ENCODE peak calls at places on chromosome 16, in five cellular contexts. L is fibroblast of mammary gland, W is HL-60, Z is H9, P is RWPE2. I is an unnamed sample.

GRCh38 chr16:1152123-1152638 is 725 bp upstream of the CACNA1H start:
- DNase-seq in L (no peak), W (no peak), Z (peak; percentile 65), P (no peak), I (no peak)

GRCh38 chr16:73251608-73252007 is 203.7 kb upstream of the ZFHX3 start:
- DNase-seq in L (no peak), W (no peak), Z (no peak), P (no peak), I (no peak)

GRCh38 chr16:61792194-61792904 is 243.9 kb downstream of the CDH8 start:
- DNase-seq in L (peak; percentile 56), W (no peak), Z (no peak), P (no peak), I (no peak)

GRCh38 chr16:741986-742629 is 1.3 kb upstream of the CIAO3 start:
- DNase-seq in L (no peak), W (no peak), Z (no peak), P (no peak), I (no peak)

GRCh38 chr16:68033101-68033500 is 10.0 kb downstream of the DUS2 start:
- DNase-seq in L (no peak), W (no peak), Z (no peak), P (no peak), I (no peak)

GRCh38 chr16:82425661-82426060 is 201.1 kb upstream of the CDH13 start:
- DNase-seq in L (peak; percentile 0), W (no peak), Z (no peak), P (no peak), I (no peak)

GRCh38 chr16:11389083-11389482 is 43.8 kb downstream of the RMI2 start:
- DNase-seq in L (no peak), W (no peak), Z (no peak), P (no peak), I (no peak)

GRCh38 chr16:49504023-49504364 is 130.4 kb downstream of the C16orf78 start:
- DNase-seq in L (no peak), W (no peak), Z (no peak), P (no peak), I (no peak)

GRCh38 chr16:799948-800833 is at the start of gene GNG13:
- DNase-seq in L (no peak), W (no peak), Z (peak; percentile 74), P (no peak), I (no peak)

GRCh38 chr16:49679085-49679484 is 176.8 kb downstream of the ZNF423 start:
- DNase-seq in L (no peak), W (no peak), Z (no peak), P (no peak), I (no peak)

GRCh38 chr16:31129568-31130335 is 5.8 kb downstream of the PRSS8 start:
- DNase-seq in L (peak; percentile 61), W (peak; percentile 57), Z (no peak), P (peak; percentile 41), I (peak; percentile 72)
- TF ChIP-seq CTCF in L (peak; percentile 17), W (no peak), Z (no peak), P (no peak), I (peak; percentile 11)

GRCh38 chr16:30777591-30778297 is 9.3 kb downstream of the ZNF629 start:
- DNase-seq in L (no peak), W (no peak), Z (no peak), P (no peak), I (no peak)
- TF ChIP-seq CTCF in L (no peak), W (no peak), Z (no peak), P (no peak), I (no peak)

GRCh38 chr16:80619824-80620223 is 79.0 kb downstream of the DYNLRB2 start:
- DNase-seq in L (no peak), W (no peak), Z (no peak), P (no peak), I (no peak)
- TF ChIP-seq CTCF in L (no peak), W (no peak), Z (no peak), P (no peak), I (no peak)

GRCh38 chr16:18958621-18959578 is 24.8 kb upstream of the TMC7 start:
- DNase-seq in L (no peak), W (no peak), Z (no peak), P (no peak), I (no peak)
- TF ChIP-seq CTCF in L (no peak), W (no peak), Z (no peak), P (no peak), I (no peak)

I was measured in CD14-positive monocyte.